ENCODE peak calls at places on chromosomes 11 and 22, in nine cellular contexts. T is A549, Y is IMR-90, I is NB4, A is body of pancreas, O is endothelial cell of umbilical vein, N is HepG2, B is ovary, J is stomach. W is an unnamed sample.
A peak's percentile ranks its signal among the peaks of the same experiment; 100 is the strongest.

GRCh38 chr22:40679964-40680818 is 907 bp downstream of the MCHR1 start:
- DNase-seq in T (no peak), Y (peak; percentile 31), I (no peak), A (no peak), O (peak; percentile 38), N (no peak), B (peak; percentile 61), J (no peak), W (no peak)

GRCh38 chr11:111918390-111919256 is at the start of gene C11orf52:
- DNase-seq in T (no peak), Y (peak; percentile 57), I (no peak), A (peak; percentile 92), O (peak; percentile 61), N (peak; percentile 89), B (peak; percentile 53), J (peak; percentile 89), W (no peak)

GRCh38 chr11:6611092-6612007 is 666 bp downstream of the TAF10 start:
- DNase-seq in T (no peak), Y (peak; percentile 21), I (peak; percentile 50), A (peak; percentile 59), O (peak; percentile 44), N (no peak), B (peak; percentile 79), J (no peak), W (no peak)

GRCh38 chr11:134471341-134472187 is 59.5 kb upstream of the B3GAT1 start:
- DNase-seq in T (no peak), Y (no peak), I (no peak), A (no peak), O (no peak), N (no peak), B (no peak), J (no peak), W (no peak)

GRCh38 chr11:134939046-134939445 is 527.0 kb upstream of the B3GAT1 start:
- DNase-seq in T (no peak), Y (no peak), I (no peak), A (no peak), O (peak; percentile 21), N (no peak), B (no peak), J (no peak), W (peak; percentile 34)

GRCh38 chr11:85889676-85890579 is 34.7 kb downstream of the CCDC83 start:
- DNase-seq in T (peak; percentile 53), Y (peak; percentile 79), I (peak; percentile 8), A (no peak), O (no peak), N (peak; percentile 13), B (no peak), J (no peak), W (no peak)

GRCh38 chr11:123475478-123475877 is 45.4 kb downstream of the GRAMD1B start:
- DNase-seq in T (peak; percentile 22), Y (peak; percentile 57), I (peak; percentile 43), A (no peak), O (peak; percentile 50), N (no peak), B (no peak), J (no peak), W (no peak)

GRCh38 chr11:120590472-120590871 is 78.9 kb downstream of the GRIK4 start:
- DNase-seq in T (no peak), Y (peak; percentile 33), I (no peak), A (no peak), O (no peak), N (no peak), B (peak; percentile 3), J (no peak), W (no peak)

GRCh38 chr11:7605544-7605943 is 67.8 kb downstream of the CYB5R2 start:
- DNase-seq in T (peak; percentile 79), Y (peak; percentile 62), I (no peak), A (no peak), O (peak; percentile 98), N (peak; percentile 74), B (no peak), J (peak; percentile 48), W (no peak)

GRCh38 chr11:80307676-80308075 is 866.8 kb upstream of the TENM4 start:
- DNase-seq in T (no peak), Y (no peak), I (no peak), A (no peak), O (no peak), N (no peak), B (no peak), J (no peak), W (no peak)

GRCh38 chr11:66868726-66869291 is 11.9 kb downstream of the LRFN4 start:
- DNase-seq in T (peak; percentile 89), Y (no peak), I (peak; percentile 71), A (peak; percentile 81), O (no peak), N (peak; percentile 82), B (no peak), J (peak; percentile 85), W (no peak)

GRCh38 chr11:20097319-20098221 is 62.7 kb downstream of the DBX1 start:
- DNase-seq in T (no peak), Y (peak; percentile 93), I (no peak), A (no peak), O (peak; percentile 99), N (no peak), B (no peak), J (no peak), W (no peak)

DNA sequence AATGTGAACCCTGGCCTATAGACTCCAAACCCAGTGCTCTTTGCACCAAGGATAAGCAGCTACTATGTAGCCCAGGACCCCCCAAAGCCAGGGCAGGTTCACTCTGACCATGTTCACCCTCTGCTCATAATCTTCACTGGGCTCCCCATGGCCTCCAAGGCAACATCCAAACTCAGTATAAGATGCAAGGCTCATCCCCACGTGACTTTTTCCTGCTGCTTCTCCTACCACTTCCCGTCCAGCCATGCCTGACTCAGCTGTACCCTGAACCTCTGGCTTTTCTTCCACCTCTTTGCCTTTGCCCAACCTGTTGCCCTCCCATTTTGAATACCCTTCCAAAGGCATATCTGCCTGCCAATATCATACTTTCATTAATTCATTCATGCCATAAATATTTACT is 27.8 kb downstream of the PDE2A start:
- DNase-seq in T (no peak), Y (no peak), I (no peak), A (no peak), O (no peak), N (no peak), B (no peak), J (no peak), W (no peak)
- TF ChIP-seq POLR2A in T (no peak), Y (no peak), I (no peak), A (no peak), O (no peak), N (no peak), B (no peak), J (no peak), W (no peak)

GRCh38 chr11:84830372-84830771 is 796.8 kb downstream of the DLG2 start:
- DNase-seq in T (no peak), Y (no peak), I (no peak), A (no peak), O (no peak), N (no peak), B (no peak), J (no peak), W (no peak)

GRCh38 chr11:84837402-84838069 is 789.6 kb downstream of the DLG2 start:
- DNase-seq in T (no peak), Y (no peak), I (no peak), A (no peak), O (no peak), N (no peak), B (no peak), J (no peak), W (no peak)

GRCh38 chr11:84829162-84829561 is 798.0 kb downstream of the DLG2 start:
- DNase-seq in T (no peak), Y (no peak), I (no peak), A (no peak), O (no peak), N (no peak), B (no peak), J (no peak), W (no peak)

GRCh38 chr11:84836371-84836770 is 790.8 kb downstream of the DLG2 start:
- DNase-seq in T (no peak), Y (no peak), I (no peak), A (no peak), O (no peak), N (no peak), B (no peak), J (no peak), W (no peak)

GRCh38 chr11:84833488-84834086 is 793.6 kb downstream of the DLG2 start:
- DNase-seq in T (no peak), Y (no peak), I (no peak), A (no peak), O (no peak), N (no peak), B (no peak), J (no peak), W (no peak)
- H3K4me3 ChIP-seq in T (no peak overlapping the region), Y (no peak overlapping the region), I (no peak overlapping the region), A (no peak overlapping the region), O (no peak overlapping the region), N (no peak overlapping the region), B (no peak overlapping the region), J (no peak overlapping the region), W (no peak overlapping the region)

GRCh38 chr22:38416621-38417251 is 38.3 kb downstream of the KCNJ4 start:
- DNase-seq in T (no peak), Y (no peak), I (no peak), A (no peak), O (no peak), N (no peak), B (peak; percentile 22), J (peak; percentile 19), W (peak; percentile 69)
- TF ChIP-seq POLR2A in T (no peak), Y (no peak), I (no peak), A (no peak), O (no peak), N (no peak), B (no peak), J (no peak), W (no peak)

GRCh38 chr11:118886681-118887111 is 3.0 kb downstream of the CXCR5 start:
- DNase-seq in T (no peak), Y (no peak), I (no peak), A (no peak), O (no peak), N (no peak), B (no peak), J (no peak), W (no peak)

GRCh38 chr11:118885831-118886571 is 2.3 kb downstream of the CXCR5 start:
- DNase-seq in T (no peak), Y (no peak), I (no peak), A (no peak), O (no peak), N (no peak), B (no peak), J (no peak), W (no peak)

GRCh38 chr11:118887219-118887618 is 3.5 kb downstream of the CXCR5 start:
- DNase-seq in T (no peak), Y (no peak), I (no peak), A (no peak), O (no peak), N (no peak), B (no peak), J (no peak), W (no peak)

GRCh38 chr11:118889796-118890195 is 6.1 kb downstream of the CXCR5 start:
- DNase-seq in T (no peak), Y (no peak), I (no peak), A (peak; percentile 63), O (no peak), N (no peak), B (no peak), J (no peak), W (no peak)

DNA sequence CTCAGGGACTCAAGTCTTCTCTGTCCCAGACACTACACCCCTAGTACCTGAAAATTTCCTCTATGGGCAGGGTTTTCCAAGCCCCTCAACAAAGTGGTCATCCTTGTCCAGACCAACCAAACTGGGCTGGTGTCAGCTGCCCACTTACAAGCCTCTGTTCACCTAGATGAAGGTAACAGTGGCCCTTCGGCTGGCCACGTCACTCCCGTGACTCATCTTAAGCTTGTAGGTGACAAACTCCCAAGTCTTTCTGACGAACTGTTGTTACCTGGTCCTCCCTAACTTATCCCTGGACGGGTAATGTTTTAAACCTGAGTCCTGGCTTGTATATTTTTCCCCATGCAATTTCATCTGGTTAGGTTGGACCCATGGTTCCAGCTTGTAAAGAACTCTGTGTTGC is 4.7 kb downstream of the CXCR5 start:
- DNase-seq in T (no peak), Y (no peak), I (no peak), A (no peak), O (no peak), N (no peak), B (no peak), J (no peak), W (no peak)
- H3K4me3 ChIP-seq in T (no peak overlapping the region), Y (no peak overlapping the region), I (no peak overlapping the region), A (no peak overlapping the region), O (no peak overlapping the region), N (no peak overlapping the region), B (no peak overlapping the region), J (no peak overlapping the region), W (no peak overlapping the region)

W was measured in lower leg skin.